ENCODE peak calls at places on chromosomes 1 and 21, in four cellular contexts. J is hepatocyte, S is mammary epithelial cell, A is astrocyte. L is an unnamed sample.

GRCh38 chr21:39915881-39916280 is 48.6 kb downstream of the PCP4 start:
- DNase-seq in J (no peak), S (no peak), A (peak; percentile 57), L (no peak)

GRCh38 chr1:43319288-43319687 is 18.3 kb upstream of the MPL start:
- DNase-seq in J (no peak), S (no peak), A (no peak), L (no peak)

GRCh38 chr1:170692866-170693575 is 29.1 kb downstream of the PRRX1 start:
- DNase-seq in J (no peak), S (peak; percentile 2), A (peak; percentile 75), L (peak; percentile 64)

GRCh38 chr1:59143824-59144223 is 153.1 kb upstream of the FGGY start:
- DNase-seq in J (no peak), S (no peak), A (no peak), L (peak; percentile 63)

GRCh38 chr1:3588395-3588794 is 22.9 kb downstream of the MEGF6 start:
- DNase-seq in J (no peak), S (no peak), A (no peak), L (no peak)

GRCh38 chr1:151145158-151146071 is 1.0 kb downstream of the SEMA6C start:
- DNase-seq in J (peak; percentile 44), S (no peak), A (no peak), L (peak; percentile 49)

GRCh38 chr1:66388918-66389317 is 145.0 kb upstream of the SGIP1 start:
- DNase-seq in J (no peak), S (no peak), A (no peak), L (no peak)

GRCh38 chr1:176897350-176898236 is 266.9 kb downstream of the ASTN1 start:
- DNase-seq in J (peak; percentile 72), S (peak; percentile 37), A (peak; percentile 27), L (peak; percentile 49)

GRCh38 chr1:11339346-11340247 is 66.6 kb downstream of the UBIAD1 start:
- DNase-seq in J (peak; percentile 65), S (no peak), A (no peak), L (no peak)

GRCh38 chr1:38690790-38691189 is 168.8 kb downstream of the RRAGC start:
- DNase-seq in J (no peak), S (peak; percentile 71), A (no peak), L (no peak)

GRCh38 chr1:201655910-201656669 is 117.2 kb downstream of the NAV1 start:
- DNase-seq in J (peak; percentile 41), S (no peak), A (no peak), L (no peak)

GRCh38 chr21:45209046-45209445 is 78.6 kb downstream of the POFUT2 start:
- DNase-seq in J (no peak), S (peak; percentile 12), A (peak; percentile 58), L (no peak)

GRCh38 chr21:32940079-32941014 is 85.4 kb upstream of the OLIG2 start:
- DNase-seq in J (peak; percentile 78), S (peak; percentile 26), A (peak; percentile 10), L (peak; percentile 40)

GRCh38 chr1:9797049-9797448 is 26.7 kb downstream of the CLSTN1 start:
- DNase-seq in J (no peak), S (no peak), A (no peak), L (no peak)

GRCh38 chr1:84298688-84299535 is 2.6 kb upstream of the SAMD13 start:
- DNase-seq in J (peak; percentile 39), S (peak; percentile 13), A (no peak), L (peak; percentile 60)

GRCh38 chr1:229011022-229011421 is 259.9 kb upstream of the RAB4A start:
- DNase-seq in J (no peak), S (no peak), A (no peak), L (no peak)

GRCh38 chr1:217590598-217590997 is 40.3 kb downstream of the GPATCH2 start:
- DNase-seq in J (peak; percentile 30), S (no peak), A (no peak), L (no peak)

GRCh38 chr1:180912211-180912800 is 391 bp upstream of the KIAA1614 start:
- DNase-seq in J (peak; percentile 60), S (no peak), A (peak; percentile 40), L (no peak)

GRCh38 chr1:201105688-201106087 is 6.5 kb downstream of the CACNA1S start:
- DNase-seq in J (no peak), S (no peak), A (no peak), L (no peak)

GRCh38 chr1:78441921-78442320 is 48.9 kb upstream of the PTGFR start:
- DNase-seq in J (no peak), S (peak; percentile 40), A (no peak), L (no peak)

GRCh38 chr1:107964397-107965111 is 426 bp downstream of the VAV3 start:
- DNase-seq in J (peak; percentile 28), S (peak; percentile 53), A (peak; percentile 14), L (peak; percentile 7)

GRCh38 chr1:76961181-76961580 is 93.9 kb downstream of the ST6GALNAC5 start:
- DNase-seq in J (no peak), S (peak; percentile 39), A (peak; percentile 44), L (no peak)

GRCh38 chr1:10631121-10631810 is 156.5 kb downstream of the PEX14 start:
- DNase-seq in J (no peak), S (no peak), A (no peak), L (no peak)

GRCh38 chr1:244066954-244067716 is 16.1 kb downstream of the ZBTB18 start:
- DNase-seq in J (no peak), S (no peak), A (no peak), L (no peak)

GRCh38 chr21:35048706-35049617 is at the start of gene RUNX1:
- DNase-seq in J (no peak), S (peak; percentile 91), A (peak; percentile 95), L (peak; percentile 37)

GRCh38 chr1:69710484-69710883 is 142.8 kb downstream of the LRRC7 start:
- DNase-seq in J (no peak), S (no peak), A (no peak), L (peak; percentile 27)

GRCh38 chr1:2523891-2524609 is 2.3 kb downstream of the PANK4 start:
- DNase-seq in J (no peak), S (no peak), A (no peak), L (no peak)
- H3K27ac ChIP-seq in J (no peak overlapping the region), S (no peak overlapping the region), A (no peak overlapping the region), L (no peak overlapping the region)

GRCh38 chr1:116325104-116325503 is 47.9 kb upstream of the ATP1A1 start:
- DNase-seq in J (no peak), S (no peak), A (no peak), L (no peak)

GRCh38 chr1:116321766-116322175 is 51.3 kb upstream of the ATP1A1 start:
- DNase-seq in J (no peak), S (no peak), A (no peak), L (no peak)

GRCh38 chr1:116324411-116324810 is 48.6 kb upstream of the ATP1A1 start:
- DNase-seq in J (no peak), S (no peak), A (no peak), L (peak; percentile 4)

GRCh38 chr1:116322752-116323405 is 50.2 kb upstream of the ATP1A1 start:
- DNase-seq in J (peak; percentile 54), S (no peak), A (no peak), L (no peak)

GRCh38 chr1:116323419-116323987 is 49.5 kb upstream of the ATP1A1 start:
- DNase-seq in J (no peak), S (no peak), A (no peak), L (no peak)
- H3K4me1 ChIP-seq in J (peaks cover 25% of the 10 kb centered on the region), S (no peaks in the 10 kb centered on the region), A (no peaks in the 10 kb centered on the region), L (no peaks in the 10 kb centered on the region)

GRCh38 chr1:208235356-208235982 is 8.7 kb downstream of the PLXNA2 start:
- DNase-seq in J (no peak), S (no peak), A (no peak), L (no peak)
- H3K4me2 ChIP-seq in J (peak overlapping the region; percentile 52), S (no peak overlapping the region), A (peak overlapping the region; percentile 57), L (peak overlapping the region; percentile 90)

GRCh38 chr1:233496940-233497456 is 116.9 kb upstream of the KCNK1 start:
- DNase-seq in J (no peak), S (no peak), A (no peak), L (no peak)
- H3K27ac ChIP-seq in J (no peak overlapping the region), S (no peak overlapping the region), A (no peak overlapping the region), L (no peak overlapping the region)

GRCh38 chr1:32647308-32648134 is 2.8 kb downstream of the ZBTB8OS start:
- DNase-seq in J (no peak), S (no peak), A (no peak), L (no peak)
- H3K4me1 ChIP-seq in J (peaks cover 9% of the 10 kb centered on the region), S (peaks cover 14% of the 10 kb centered on the region), A (peaks cover 6% of the 10 kb centered on the region), L (peaks cover 6% of the 10 kb centered on the region)

GRCh38 chr1:196655494-196655893 is 3.7 kb downstream of the CFH start:
- DNase-seq in J (no peak), S (no peak), A (no peak), L (no peak)
- H3K4me2 ChIP-seq in J (no peak overlapping the region), S (no peak overlapping the region), A (no peak overlapping the region), L (no peak overlapping the region)

DNA sequence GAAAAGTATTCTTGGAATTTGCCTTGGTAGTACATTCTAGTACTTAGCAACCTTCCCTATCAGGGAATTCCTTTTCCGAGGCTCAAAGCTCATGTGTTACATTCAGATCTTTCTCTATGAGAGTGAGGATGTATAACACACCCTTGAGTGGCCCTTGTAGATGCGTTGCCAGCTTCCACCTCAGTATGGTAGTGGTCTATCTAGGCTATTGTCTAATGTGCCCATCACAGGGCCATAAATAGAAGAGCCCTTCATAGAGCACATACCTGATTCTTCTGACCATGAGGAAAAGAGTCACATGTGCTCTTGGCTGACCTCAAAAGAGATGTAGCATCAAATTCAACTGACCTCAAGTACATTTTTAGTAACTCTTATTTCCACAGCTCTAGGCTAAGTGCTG is 14.0 kb upstream of the ZC3H11B start:
- DNase-seq in J (no peak), S (no peak), A (no peak), L (no peak)
- H3K27ac ChIP-seq in J (no peak overlapping the region), S (no peak overlapping the region), A (no peak overlapping the region), L (no peak overlapping the region)